ENCODE peak calls at places on chromosome 6, in nine cellular contexts. C is RWPE1, I is IMR-90, A is brain microvascular endothelial cell, M is keratinocyte, Q is thoracic aorta, N is spleen, J is Peyer's patch, Y is heart right ventricle. S is an unnamed sample.
A peak's percentile ranks its signal among the peaks of the same experiment; 100 is the strongest.

GRCh38 chr6:70423189-70424133 is 10.2 kb downstream of the FAM135A start:
- DNase-seq in C (no peak), I (peak; percentile 39), A (no peak), M (no peak), Q (no peak), N (no peak), J (no peak), Y (no peak), S (no peak)

GRCh38 chr6:157099912-157100593 is 223.3 kb downstream of the TMEM242 start:
- DNase-seq in C (no peak), I (no peak), A (no peak), M (no peak), Q (no peak), N (no peak), J (peak; percentile 60), Y (no peak), S (peak; percentile 68)

GRCh38 chr6:54846243-54846856 is at the start of gene FAM83B:
- DNase-seq in C (peak; percentile 84), I (no peak), A (no peak), M (peak; percentile 78), Q (no peak), N (no peak), J (no peak), Y (peak; percentile 19), S (no peak)

GRCh38 chr6:83985308-83985713 is 48.3 kb upstream of the MRAP2 start:
- DNase-seq in C (no peak), I (no peak), A (no peak), M (no peak), Q (no peak), N (no peak), J (no peak), Y (no peak), S (no peak)

GRCh38 chr6:50724381-50725124 is 11.2 kb downstream of the TFAP2D start:
- DNase-seq in C (no peak), I (no peak), A (no peak), M (no peak), Q (no peak), N (no peak), J (no peak), Y (no peak), S (no peak)

GRCh38 chr6:154343473-154344308 is 12.9 kb downstream of the IPCEF1 start:
- DNase-seq in C (no peak), I (peak; percentile 16), A (peak; percentile 8), M (peak; percentile 17), Q (no peak), N (no peak), J (no peak), Y (no peak), S (no peak)

GRCh38 chr6:18211338-18211737 is 53.0 kb downstream of the DEK start:
- DNase-seq in C (no peak), I (no peak), A (no peak), M (no peak), Q (no peak), N (no peak), J (no peak), Y (no peak), S (no peak)

GRCh38 chr6:5096482-5096881 is 11.3 kb downstream of the PPP1R3G start:
- DNase-seq in C (no peak), I (no peak), A (no peak), M (no peak), Q (no peak), N (no peak), J (no peak), Y (peak; percentile 46), S (no peak)

GRCh38 chr6:156658186-156658585 is 119.0 kb upstream of the ARID1B start:
- DNase-seq in C (no peak), I (peak; percentile 80), A (peak; percentile 80), M (no peak), Q (no peak), N (no peak), J (no peak), Y (no peak), S (no peak)

GRCh38 chr6:130018292-130018829 is at the start of gene L3MBTL3:
- DNase-seq in C (peak; percentile 85), I (peak; percentile 83), A (peak; percentile 84), M (no peak), Q (peak; percentile 71), N (peak; percentile 98), J (peak; percentile 90), Y (peak; percentile 92), S (peak; percentile 88)

GRCh38 chr6:130019796-130020105 is 1.4 kb downstream of the L3MBTL3 start:
- DNase-seq in C (no peak), I (no peak), A (no peak), M (no peak), Q (no peak), N (no peak), J (no peak), Y (peak; percentile 8), S (no peak)

GRCh38 chr6:130020892-130021483 is 2.6 kb downstream of the L3MBTL3 start:
- DNase-seq in C (peak; percentile 57), I (peak; percentile 95), A (peak; percentile 92), M (peak; percentile 42), Q (peak; percentile 51), N (peak; percentile 86), J (peak; percentile 82), Y (peak; percentile 35), S (peak; percentile 80)

GRCh38 chr6:130018830-130019795 is 732 bp downstream of the L3MBTL3 start:
- DNase-seq in C (peak; percentile 20), I (peak; percentile 37), A (no peak), M (no peak), Q (no peak), N (peak; percentile 89), J (peak; percentile 48), Y (peak; percentile 36), S (peak; percentile 49)

DNA sequence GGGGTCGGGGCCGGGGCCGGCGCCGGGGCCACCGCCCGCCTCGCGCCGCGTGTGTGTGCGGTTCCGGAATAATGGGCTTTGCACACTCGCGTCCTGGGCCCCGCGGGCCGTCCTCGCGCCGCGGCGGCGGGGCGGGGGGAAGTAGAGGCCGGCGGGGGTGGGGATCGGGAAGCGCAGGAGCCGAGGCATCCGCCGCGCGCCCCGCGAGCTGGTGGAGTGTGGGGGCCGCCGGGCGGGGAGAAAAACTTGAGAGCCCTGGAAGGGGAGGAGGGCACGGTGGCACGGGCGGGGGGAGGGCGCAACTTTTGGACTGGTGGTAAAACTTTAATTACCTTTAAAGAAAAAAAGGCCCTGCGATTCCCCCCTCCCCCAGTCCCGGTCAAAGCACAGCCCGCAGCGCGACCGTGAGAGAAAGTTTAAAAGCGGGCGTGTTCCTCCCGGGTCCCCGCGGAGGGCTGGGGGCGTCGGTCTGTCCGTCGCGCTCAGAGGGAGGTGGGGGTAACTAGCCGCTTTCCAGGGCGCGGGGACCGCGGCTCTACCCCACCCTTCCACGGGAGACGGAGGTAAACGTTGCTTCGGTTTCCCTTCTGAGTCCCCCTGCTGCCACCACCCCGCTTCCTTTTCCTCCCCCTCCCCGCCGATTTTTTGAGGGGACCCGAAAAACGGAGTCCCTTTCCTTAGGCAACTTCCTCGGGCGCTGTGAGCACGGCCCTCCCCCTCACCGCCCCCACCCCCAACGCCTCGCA is 1.9 kb downstream of the L3MBTL3 start:
- DNase-seq in C (peak; percentile 25), I (no peak), A (no peak), M (no peak), Q (no peak), N (peak; percentile 91), J (peak; percentile 63), Y (peak; percentile 40), S (peak; percentile 53)
- H3K27ac ChIP-seq in C (peak overlapping the region; percentile 93), I (peak overlapping the region; percentile 81), A (peak overlapping the region; percentile 65), M (peak overlapping the region; percentile 62), Q (peak overlapping the region; percentile 69), N (peak overlapping the region; percentile 91), J (peak overlapping the region; percentile 87), Y (peak overlapping the region; percentile 53), S (peak overlapping the region; percentile 72)

GRCh38 chr6:116393430-116393829 is 22.7 kb downstream of the DSE start:
- DNase-seq in C (no peak), I (no peak), A (no peak), M (no peak), Q (no peak), N (no peak), J (no peak), Y (no peak), S (no peak)

GRCh38 chr6:116388924-116389323 is 18.2 kb downstream of the DSE start:
- DNase-seq in C (no peak), I (no peak), A (no peak), M (no peak), Q (no peak), N (no peak), J (no peak), Y (no peak), S (no peak)

GRCh38 chr6:116392158-116393032 is 21.6 kb downstream of the DSE start:
- DNase-seq in C (no peak), I (peak; percentile 38), A (peak; percentile 45), M (no peak), Q (no peak), N (no peak), J (no peak), Y (no peak), S (peak; percentile 81)

GRCh38 chr6:116389357-116389756 is 18.6 kb downstream of the DSE start:
- DNase-seq in C (no peak), I (no peak), A (no peak), M (no peak), Q (no peak), N (no peak), J (no peak), Y (no peak), S (no peak)

GRCh38 chr6:116390571-116390970 is 19.8 kb downstream of the DSE start:
- DNase-seq in C (no peak), I (no peak), A (no peak), M (no peak), Q (no peak), N (no peak), J (no peak), Y (no peak), S (no peak)
- H3K27ac ChIP-seq in C (no peak overlapping the region), I (no peak overlapping the region), A (no peak overlapping the region), M (no peak overlapping the region), Q (peak overlapping the region; percentile 20), N (peak overlapping the region; percentile 17), J (no peak overlapping the region), Y (no peak overlapping the region), S (no peak overlapping the region)

DNA sequence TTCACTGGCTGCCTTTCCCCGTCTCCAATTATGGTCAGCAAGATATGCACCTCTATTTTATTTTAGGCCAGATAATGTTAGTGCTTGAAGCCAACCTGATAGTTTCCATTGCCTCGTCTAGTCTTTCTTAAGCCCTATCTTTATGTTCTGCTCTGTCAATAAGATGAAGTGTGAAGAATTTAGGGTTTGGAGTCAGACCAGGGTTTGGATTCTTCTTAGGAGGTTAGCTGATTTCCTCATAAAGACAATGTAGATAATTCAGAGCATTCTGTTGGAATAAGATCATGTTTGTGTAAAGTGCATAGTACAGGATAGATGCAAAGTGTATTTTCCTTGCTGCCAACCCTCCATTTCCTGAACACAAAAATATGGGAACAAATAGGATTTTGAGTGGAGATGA is 43.8 kb downstream of the PKIB start:
- DNase-seq in C (no peak), I (no peak), A (no peak), M (no peak), Q (no peak), N (no peak), J (no peak), Y (no peak), S (no peak)
- H3K27ac ChIP-seq in C (no peak overlapping the region), I (no peak overlapping the region), A (no peak overlapping the region), M (no peak overlapping the region), Q (no peak overlapping the region), N (no peak overlapping the region), J (peak overlapping the region; percentile 21), Y (no peak overlapping the region), S (no peak overlapping the region)

DNA sequence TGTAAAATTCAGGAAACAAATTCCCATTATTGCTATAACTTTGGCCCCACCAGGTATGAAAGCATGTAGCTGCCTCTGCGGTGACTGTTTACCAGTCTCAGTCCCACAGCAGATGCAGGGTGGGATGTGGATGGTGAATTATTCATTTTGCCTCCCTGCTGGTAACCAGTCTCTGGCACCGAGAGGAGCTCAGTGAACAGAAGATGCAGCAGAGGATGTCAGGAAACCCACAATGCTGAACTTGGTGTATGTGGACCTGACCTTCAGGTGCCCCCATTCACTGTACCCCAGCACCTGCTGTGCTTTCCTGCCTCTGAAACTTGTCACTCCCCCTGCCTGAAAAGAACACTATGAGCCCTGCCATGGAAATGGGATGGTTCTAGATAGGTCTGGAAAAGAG is 8.9 kb upstream of the METTL24 start:
- DNase-seq in C (no peak), I (no peak), A (no peak), M (no peak), Q (no peak), N (no peak), J (no peak), Y (no peak), S (no peak)
- H3K27ac ChIP-seq in C (no peak overlapping the region), I (no peak overlapping the region), A (no peak overlapping the region), M (no peak overlapping the region), Q (no peak overlapping the region), N (no peak overlapping the region), J (no peak overlapping the region), Y (no peak overlapping the region), S (no peak overlapping the region)

S was measured in CD4-positive, alpha-beta memory T cell.